ENCODE peak calls at places on chromosomes 6 and 20, in five cellular contexts. Y is OCI-LY7, V is uterus, J is neuronal stem cell, N is testis. G is an unnamed sample. For H3K4me1 and H3K9me3, the result is how much of the 10 kb centered on the place peaks cover.

GRCh38 chr6:27040244-27041042 is 207.1 kb upstream of the PRSS16 start:
- DNase-seq in Y (no peak), V (no peak), J (no peak), N (no peak), G (no peak)

GRCh38 chr20:35005463-35005961 is 49.8 kb downstream of the MYH7B start:
- DNase-seq in Y (no peak), V (peak), J (no peak), N (peak), G (no peak)

GRCh38 chr6:41718828-41719227 is 16.6 kb downstream of the TFEB start:
- DNase-seq in Y (no peak), V (no peak), J (no peak), N (no peak), G (no peak)

GRCh38 chr6:46207174-46207573 is 36.4 kb upstream of the ENPP5 start:
- DNase-seq in Y (no peak), V (no peak), J (no peak), N (no peak), G (no peak)

GRCh38 chr6:101605874-101606273 is 212.4 kb downstream of the GRIK2 start:
- DNase-seq in Y (no peak), V (no peak), J (no peak), N (no peak), G (no peak)

GRCh38 chr6:85594197-85594930 is 706 bp upstream of the SNX14 start:
- DNase-seq in Y (peak), V (no peak), J (no peak), N (peak), G (no peak)

GRCh38 chr20:45959956-45960630 is 11.9 kb downstream of the ZNF335 start:
- DNase-seq in Y (no peak), V (no peak), J (no peak), N (no peak), G (peak)

GRCh38 chr6:145406733-145407256 is 328.5 kb downstream of the EPM2A start:
- DNase-seq in Y (no peak), V (no peak), J (no peak), N (no peak), G (no peak)

GRCh38 chr6:158911746-158912158 is 88.2 kb downstream of the RSPH3 start:
- DNase-seq in Y (peak), V (no peak), J (no peak), N (no peak), G (no peak)

GRCh38 chr6:163263196-163263595 is 151.3 kb upstream of the QKI start:
- DNase-seq in Y (no peak), V (no peak), J (no peak), N (peak), G (peak)

GRCh38 chr6:2378891-2379652 is 133.7 kb upstream of the GMDS start:
- DNase-seq in Y (peak), V (no peak), J (no peak), N (no peak), G (no peak)

GRCh38 chr20:49937023-49937929 is 1.1 kb downstream of the RNF114 start:
- DNase-seq in Y (no peak), V (no peak), J (no peak), N (no peak), G (no peak)

GRCh38 chr6:77040566-77041195 is 422.6 kb downstream of the HTR1B start:
- DNase-seq in Y (no peak), V (no peak), J (no peak), N (no peak), G (no peak)

GRCh38 chr6:16437984-16438383 is 199.6 kb downstream of the GMPR start:
- DNase-seq in Y (no peak), V (no peak), J (no peak), N (peak), G (no peak)

GRCh38 chr6:43992126-43992663 is 135.1 kb downstream of the MRPL14 start:
- DNase-seq in Y (no peak), V (no peak), J (no peak), N (no peak), G (no peak)

GRCh38 chr6:79231101-79231500 is 3.4 kb downstream of the HMGN3 start:
- DNase-seq in Y (no peak), V (no peak), J (no peak), N (no peak), G (no peak)

GRCh38 chr20:38353298-38353697 is 7.0 kb downstream of the LBP start:
- DNase-seq in Y (peak), V (no peak), J (no peak), N (no peak), G (no peak)

GRCh38 chr20:51493346-51493791 is 49.1 kb downstream of the NFATC2 start:
- DNase-seq in Y (no peak), V (no peak), J (no peak), N (no peak), G (no peak)

GRCh38 chr6:15427360-15428070 is 181.6 kb downstream of the JARID2 start:
- DNase-seq in Y (peak), V (no peak), J (no peak), N (no peak), G (no peak)

GRCh38 chr6:15429146-15430110 is 183.6 kb downstream of the JARID2 start:
- DNase-seq in Y (no peak), V (no peak), J (no peak), N (no peak), G (no peak)

GRCh38 chr6:15426395-15426794 is 180.5 kb downstream of the JARID2 start:
- DNase-seq in Y (no peak), V (no peak), J (no peak), N (no peak), G (no peak)

GRCh38 chr6:15425947-15426346 is 180.1 kb downstream of the JARID2 start:
- DNase-seq in Y (no peak), V (no peak), J (no peak), N (no peak), G (no peak)

GRCh38 chr6:15426926-15427325 is 181.1 kb downstream of the JARID2 start:
- DNase-seq in Y (no peak), V (no peak), J (no peak), N (no peak), G (no peak)
- H3K4me1 ChIP-seq in Y (under half), V (under half), J (half or more), N (under half), G (under half)

GRCh38 chr6:28982476-28983266 is 22.4 kb downstream of the ZNF311 start:
- DNase-seq in Y (no peak), V (peak), J (peak), N (peak), G (no peak)

GRCh38 chr6:28983838-28984237 is 21.3 kb downstream of the ZNF311 start:
- DNase-seq in Y (no peak), V (no peak), J (no peak), N (no peak), G (no peak)

GRCh38 chr6:28981833-28982475 is 23.2 kb downstream of the ZNF311 start:
- DNase-seq in Y (peak), V (peak), J (peak), N (peak), G (peak)

GRCh38 chr6:28988536-28989415 is 16.3 kb downstream of the ZNF311 start:
- DNase-seq in Y (no peak), V (peak), J (peak), N (peak), G (peak)

GRCh38 chr6:28985396-28986164 is 19.5 kb downstream of the ZNF311 start:
- DNase-seq in Y (no peak), V (peak), J (peak), N (peak), G (peak)
- H3K4me3 ChIP-seq in Y (no peak), V (peak), J (peak), N (peak), G (peak)

GRCh38 chr6:334536-334935 is 42.2 kb downstream of the DUSP22 start:
- DNase-seq in Y (no peak), V (no peak), J (no peak), N (no peak), G (no peak)

GRCh38 chr6:331622-332521 is 39.6 kb downstream of the DUSP22 start:
- DNase-seq in Y (peak), V (no peak), J (no peak), N (no peak), G (peak)

GRCh38 chr6:332671-333070 is 40.4 kb downstream of the DUSP22 start:
- DNase-seq in Y (no peak), V (no peak), J (no peak), N (no peak), G (no peak)

GRCh38 chr6:335146-335545 is 42.9 kb downstream of the DUSP22 start:
- DNase-seq in Y (no peak), V (no peak), J (no peak), N (no peak), G (no peak)

GRCh38 chr6:333379-334002 is 41.2 kb downstream of the DUSP22 start:
- DNase-seq in Y (no peak), V (no peak), J (no peak), N (no peak), G (no peak)
- H3K9me3 ChIP-seq in Y (under half), V (under half), J (under half), N (under half), G (under half)

GRCh38 chr6:7156666-7157278 is 49.0 kb downstream of the RREB1 start:
- DNase-seq in Y (no peak), V (no peak), J (no peak), N (no peak), G (no peak)

GRCh38 chr6:7154341-7155139 is 46.8 kb downstream of the RREB1 start:
- DNase-seq in Y (no peak), V (no peak), J (no peak), N (no peak), G (no peak)

GRCh38 chr6:7157752-7158616 is 50.2 kb downstream of the RREB1 start:
- DNase-seq in Y (no peak), V (no peak), J (no peak), N (no peak), G (no peak)

GRCh38 chr6:7153807-7154206 is 46.0 kb downstream of the RREB1 start:
- DNase-seq in Y (no peak), V (no peak), J (no peak), N (no peak), G (no peak)

GRCh38 chr6:7155871-7156579 is 48.3 kb downstream of the RREB1 start:
- DNase-seq in Y (peak), V (no peak), J (no peak), N (no peak), G (no peak)
- H3K4me1 ChIP-seq in Y (under half), V (under half), J (under half), N (under half), G (under half)

GRCh38 chr6:87731818-87732661 is 30.0 kb upstream of the AKIRIN2 start:
- DNase-seq in Y (no peak), V (peak), J (no peak), N (peak), G (peak)
- H3K4me3 ChIP-seq in Y (no peak), V (no peak), J (no peak), N (no peak), G (no peak)